ENCODE peak calls at places on chromosomes 3 and 15, in six cellular contexts. Q is heart left ventricle, D is uterus, L is psoas muscle, U is left ventricle myocardium inferior, Z is HCT116. G is an unnamed sample.

GRCh38 chr3:142356818-142357217 is 91.0 kb downstream of the XRN1 start:
- DNase-seq in D (no peak), L (no peak), Q (no peak), Z (no peak), U (no peak), G (no peak)

GRCh38 chr3:127645371-127646015 is 16.5 kb downstream of the PODXL2 start:
- DNase-seq in Z (no peak), Q (no peak), D (no peak), U (no peak), L (no peak), G (no peak)

GRCh38 chr3:31132132-31132769 is 237.8 kb upstream of the GADL1 start:
- DNase-seq in D (no peak), Z (peak; percentile 54), L (no peak), Q (no peak), U (no peak), G (no peak)

GRCh38 chr15:28935316-28935715 is 49.5 kb downstream of the APBA2 start:
- DNase-seq in L (no peak), Z (no peak), D (no peak), Q (no peak), U (no peak), G (no peak)

GRCh38 chr3:72058493-72059081 is 273.6 kb upstream of the PROK2 start:
- DNase-seq in D (no peak), L (peak; percentile 81), Q (peak; percentile 64), U (peak; percentile 39), Z (no peak), G (no peak)

GRCh38 chr3:129441215-129441614 is 1.2 kb downstream of the IFT122 start:
- DNase-seq in Z (no peak), U (no peak), D (no peak), L (no peak), Q (no peak), G (no peak)

GRCh38 chr15:81311834-81312459 is 12.0 kb downstream of the STARD5 start:
- DNase-seq in Z (no peak), D (no peak), U (no peak), Q (no peak), L (no peak), G (no peak)

GRCh38 chr3:194370753-194371152 is 1.2 kb upstream of the LRRC15 start:
- DNase-seq in Z (no peak), L (no peak), U (no peak), Q (no peak), D (no peak), G (no peak)

GRCh38 chr3:194658477-194659242 is 13.3 kb downstream of the LSG1 start:
- DNase-seq in U (no peak), Z (no peak), L (no peak), Q (no peak), D (no peak), G (no peak)

GRCh38 chr3:159839561-159840379 is 148.9 kb upstream of the IL12A start:
- DNase-seq in Q (peak; percentile 69), Z (no peak), U (peak; percentile 39), D (peak; percentile 31), L (peak; percentile 56), G (no peak)

GRCh38 chr3:154228561-154229216 is 95.6 kb downstream of the DHX36 start:
- DNase-seq in L (no peak), Q (no peak), D (no peak), Z (no peak), U (no peak), G (no peak)

GRCh38 chr15:90558182-90558581 is 28.5 kb downstream of the CRTC3 start:
- DNase-seq in U (no peak), Z (no peak), Q (no peak), L (no peak), D (peak; percentile 43), G (peak; percentile 71)

GRCh38 chr15:87576486-87577176 is 679.9 kb downstream of the NTRK3 start:
- DNase-seq in Z (no peak), Q (no peak), D (no peak), L (no peak), U (no peak), G (no peak)

GRCh38 chr3:111936967-111937366 is 41.9 kb upstream of the ABHD10 start:
- DNase-seq in U (no peak), Z (no peak), Q (no peak), D (no peak), L (no peak), G (no peak)

GRCh38 chr15:33071451-33071850 is 123.1 kb downstream of the FMN1 start:
- DNase-seq in U (no peak), D (no peak), L (no peak), Q (no peak), Z (no peak), G (no peak)

GRCh38 chr3:6204891-6205290 is 656.0 kb upstream of the GRM7 start:
- DNase-seq in Q (no peak), L (no peak), D (no peak), U (no peak), Z (no peak), G (no peak)

GRCh38 chr3:158709666-158710083 is 22.6 kb downstream of the RARRES1 start:
- DNase-seq in Q (no peak), U (no peak), Z (no peak), L (no peak), D (no peak), G (peak; percentile 70)

DNA sequence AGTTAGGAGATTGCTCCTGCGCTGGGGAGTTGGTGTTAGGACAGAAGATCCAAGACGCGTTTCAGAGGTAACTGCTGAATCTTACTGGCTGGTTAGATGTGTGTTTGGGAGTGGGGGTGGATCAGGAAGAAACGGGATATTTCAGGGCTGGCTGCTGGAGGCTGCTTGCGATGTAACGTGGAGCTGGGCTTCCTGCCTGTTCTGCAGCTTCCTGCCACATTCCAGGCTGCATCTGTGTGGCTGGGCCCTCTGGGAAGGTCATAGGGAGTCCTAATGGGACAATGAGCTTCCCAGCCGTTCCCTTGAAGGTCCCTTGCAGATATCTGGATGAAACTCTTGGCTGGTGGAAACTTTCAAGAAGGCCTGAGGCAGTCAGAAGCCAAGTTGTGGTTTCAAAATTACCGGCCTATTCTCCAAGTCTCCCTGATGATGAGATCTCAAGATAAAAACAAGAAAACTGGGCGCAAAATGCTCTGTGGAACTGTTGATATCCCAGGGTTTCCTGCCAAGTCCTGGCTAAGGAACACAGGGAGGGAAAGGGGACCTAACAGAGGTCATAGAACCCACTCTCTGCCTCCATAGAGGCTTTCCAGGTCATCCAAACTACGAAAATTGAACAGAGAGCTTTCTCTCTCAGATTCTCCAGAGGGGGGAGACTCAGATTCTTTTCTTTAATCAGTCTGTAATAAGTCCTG is 67.0 kb downstream of the NOX5 start:
- DNase-seq in D (peak; percentile 82), L (peak; percentile 87), U (peak; percentile 82), Z (no peak), Q (peak; percentile 83), G (peak; percentile 66)
- H3K4me3 ChIP-seq in D (no peak overlapping the region), L (no peak overlapping the region), U (peak overlapping the region; percentile 3), Z (no peak overlapping the region), Q (no peak overlapping the region), G (peak overlapping the region; percentile 5)

DNA sequence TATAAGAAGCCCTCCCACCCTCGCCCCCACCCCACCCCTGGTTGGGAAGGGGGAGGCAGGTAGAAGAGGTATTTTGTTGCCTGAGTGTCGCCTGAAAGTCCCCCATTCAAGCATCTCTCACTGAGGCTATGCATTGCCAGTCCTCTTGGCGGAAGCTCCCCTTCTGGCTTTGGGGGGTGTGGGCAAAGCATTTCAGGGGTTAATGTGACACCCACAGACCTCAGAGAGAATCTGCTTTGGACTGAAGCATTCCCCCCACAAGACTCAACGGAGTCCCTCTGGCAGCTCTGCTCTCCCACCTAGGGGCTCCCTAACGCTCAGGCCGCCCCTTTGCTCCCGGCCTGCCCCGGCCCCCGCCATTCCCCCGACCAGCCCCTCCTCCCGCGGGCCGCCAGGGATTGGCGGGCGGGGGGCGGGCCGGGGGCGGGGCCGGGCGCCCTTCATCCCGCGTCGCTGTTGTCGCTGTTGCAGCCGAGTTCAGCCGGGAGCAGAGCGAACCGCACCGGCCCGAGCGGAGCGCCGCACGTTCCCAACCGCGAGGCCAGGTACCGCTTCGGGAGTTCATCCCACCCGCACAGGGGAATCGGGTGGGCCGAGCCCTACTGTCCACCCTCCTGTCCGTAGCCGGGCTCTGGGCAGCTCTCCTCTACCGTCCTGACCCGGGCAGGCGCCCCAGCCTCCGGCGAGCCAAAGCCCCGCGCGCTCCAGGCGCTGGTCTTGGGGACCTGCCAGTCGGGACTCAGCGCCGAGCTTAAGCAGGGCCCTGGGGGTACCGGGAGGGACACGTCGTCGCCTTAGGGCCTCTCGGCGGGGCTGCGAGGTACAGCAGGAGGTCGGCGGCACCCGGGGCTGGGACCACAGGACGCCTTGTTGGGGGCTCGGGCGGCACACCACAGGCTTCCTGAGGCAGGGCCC is at the start of gene SLC38A3:
- DNase-seq in D (no peak), U (peak; percentile 35), Z (no peak), L (peak; percentile 72), Q (peak; percentile 72), G (no peak)
- H3K27ac ChIP-seq in D (no peak within 1 kb of the TSS), U (peak within 1 kb of the TSS; percentile 84), Z (no peak within 1 kb of the TSS), L (peak within 1 kb of the TSS; percentile 78), Q (no peak within 1 kb of the TSS), G (peak within 1 kb of the TSS; percentile 70)

GRCh38 chr15:100194955-100195354 is 146.8 kb downstream of the ADAMTS17 start:
- DNase-seq in Q (no peak), D (no peak), L (no peak), Z (no peak), U (no peak), G (no peak)

GRCh38 chr15:100192092-100192695 is 149.6 kb downstream of the ADAMTS17 start:
- DNase-seq in Q (no peak), Z (no peak), L (peak; percentile 33), D (no peak), U (no peak), G (no peak)

GRCh38 chr15:100191161-100191560 is 150.6 kb downstream of the ADAMTS17 start:
- DNase-seq in D (no peak), Z (no peak), U (no peak), L (peak; percentile 23), Q (no peak), G (no peak)

GRCh38 chr15:100190675-100191074 is 151.1 kb downstream of the ADAMTS17 start:
- DNase-seq in Z (no peak), Q (no peak), L (peak; percentile 31), D (no peak), U (no peak), G (no peak)

DNA sequence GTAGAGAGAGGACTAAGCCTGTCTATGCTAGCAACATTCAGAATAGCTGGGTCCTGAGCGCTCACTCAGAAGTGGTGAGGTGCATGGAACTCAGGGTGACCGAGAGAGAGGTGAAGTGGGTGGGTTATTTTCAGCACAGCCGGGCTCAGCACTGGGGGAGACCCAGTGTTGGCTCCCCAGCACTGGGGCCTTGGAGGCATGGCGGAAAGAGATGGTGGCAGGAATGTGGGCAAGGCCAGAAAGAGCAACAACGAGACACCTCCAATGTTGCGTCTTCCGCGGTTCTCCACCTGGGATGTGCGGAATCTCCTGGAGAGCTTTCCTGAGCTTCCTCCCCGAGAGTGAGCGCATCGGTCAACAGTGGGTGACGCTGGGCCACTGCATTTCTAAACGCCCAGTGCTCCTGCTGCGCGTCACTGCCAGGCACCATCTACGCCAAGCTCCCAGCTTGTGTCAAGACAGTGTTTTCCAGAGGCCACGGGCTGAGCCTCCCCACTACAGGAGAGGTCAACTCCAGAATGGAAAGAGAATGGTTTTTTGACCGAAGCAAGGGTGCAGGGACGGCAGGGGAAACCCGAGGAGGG is 148.4 kb downstream of the ADAMTS17 start:
- DNase-seq in Q (no peak), U (no peak), Z (no peak), D (no peak), L (peak; percentile 40), G (no peak)
- H3K9me3 ChIP-seq in Q (no peaks in the 10 kb centered on the region), U (no peaks in the 10 kb centered on the region), Z (no peaks in the 10 kb centered on the region), D (no peaks in the 10 kb centered on the region), L (no peaks in the 10 kb centered on the region), G (no peaks in the 10 kb centered on the region)

GRCh38 chr15:66394472-66394871 is 7.8 kb downstream of the MAP2K1 start:
- DNase-seq in L (no peak), D (no peak), Z (no peak), Q (no peak), U (no peak), G (no peak)
- H3K4me3 ChIP-seq in L (no peak overlapping the region), D (no peak overlapping the region), Z (no peak overlapping the region), Q (no peak overlapping the region), U (no peak overlapping the region), G (no peak overlapping the region)

G was measured in right atrium auricular region.